ENCODE peak calls at places on chromosomes 4 and X, in six cellular contexts. One of them, this sample, is unnamed.

GRCh38 chrX:57286507-57287251 is at the start of gene FAAH2:
- DNase-seq in AG04450: no peak
- DNase-seq in right lobe of liver: peak
- DNase-seq in WERI-Rb-1: no peak
- DNase-seq in mammary epithelial cell: peak
- DNase-seq in left ventricle myocardium inferior: no peak
- DNase-seq in this sample: no peak

GRCh38 chrX:73214366-73215094 is at the start of gene NAP1L2:
- DNase-seq in AG04450: no peak
- DNase-seq in right lobe of liver: peak
- DNase-seq in WERI-Rb-1: no peak
- DNase-seq in mammary epithelial cell: peak
- DNase-seq in left ventricle myocardium inferior: peak
- DNase-seq in this sample: peak

GRCh38 chr4:162683659-162684370 is 482.9 kb downstream of the NAF1 start:
- DNase-seq in AG04450: no peak
- DNase-seq in right lobe of liver: no peak
- DNase-seq in WERI-Rb-1: no peak
- DNase-seq in mammary epithelial cell: peak
- DNase-seq in left ventricle myocardium inferior: no peak
- DNase-seq in this sample: no peak

GRCh38 chr4:56757270-56757746 is 64.2 kb downstream of the SPINK2 start:
- DNase-seq in AG04450: no peak
- DNase-seq in right lobe of liver: no peak
- DNase-seq in WERI-Rb-1: peak
- DNase-seq in mammary epithelial cell: peak
- DNase-seq in left ventricle myocardium inferior: no peak
- DNase-seq in this sample: no peak

GRCh38 chr4:184460495-184461285 is 13.7 kb downstream of the IRF2 start:
- DNase-seq in AG04450: no peak
- DNase-seq in right lobe of liver: no peak
- DNase-seq in WERI-Rb-1: no peak
- DNase-seq in mammary epithelial cell: no peak
- DNase-seq in left ventricle myocardium inferior: no peak
- DNase-seq in this sample: no peak

GRCh38 chrX:29397506-29397905 is 810.3 kb downstream of the IL1RAPL1 start:
- DNase-seq in AG04450: peak
- DNase-seq in right lobe of liver: no peak
- DNase-seq in WERI-Rb-1: no peak
- DNase-seq in mammary epithelial cell: no peak
- DNase-seq in left ventricle myocardium inferior: no peak
- DNase-seq in this sample: no peak

GRCh38 chr4:84837751-84838150 is 128.7 kb downstream of the WDFY3 start:
- DNase-seq in AG04450: no peak
- DNase-seq in right lobe of liver: no peak
- DNase-seq in WERI-Rb-1: peak
- DNase-seq in mammary epithelial cell: no peak
- DNase-seq in left ventricle myocardium inferior: no peak
- DNase-seq in this sample: no peak

GRCh38 chr4:145278341-145279121 is 98.1 kb upstream of the OTUD4 start:
- DNase-seq in AG04450: no peak
- DNase-seq in right lobe of liver: no peak
- DNase-seq in WERI-Rb-1: no peak
- DNase-seq in mammary epithelial cell: peak
- DNase-seq in left ventricle myocardium inferior: no peak
- DNase-seq in this sample: no peak

GRCh38 chrX:71450433-71451106 is 82.3 kb upstream of the OGT start:
- DNase-seq in AG04450: no peak
- DNase-seq in right lobe of liver: no peak
- DNase-seq in WERI-Rb-1: no peak
- DNase-seq in mammary epithelial cell: no peak
- DNase-seq in left ventricle myocardium inferior: no peak
- DNase-seq in this sample: no peak

GRCh38 chrX:109760922-109761250 is 27.8 kb upstream of the ACSL4 start:
- DNase-seq in AG04450: no peak
- DNase-seq in right lobe of liver: no peak
- DNase-seq in WERI-Rb-1: no peak
- DNase-seq in mammary epithelial cell: no peak
- DNase-seq in left ventricle myocardium inferior: no peak
- DNase-seq in this sample: no peak

GRCh38 chr4:24802648-24803047 is 7.3 kb downstream of the SOD3 start:
- DNase-seq in AG04450: no peak
- DNase-seq in right lobe of liver: no peak
- DNase-seq in WERI-Rb-1: peak
- DNase-seq in mammary epithelial cell: no peak
- DNase-seq in left ventricle myocardium inferior: no peak
- DNase-seq in this sample: no peak

GRCh38 chrX:51395807-51396728 is 63.4 kb downstream of the NUDT10 start:
- DNase-seq in AG04450: no peak
- DNase-seq in right lobe of liver: no peak
- DNase-seq in WERI-Rb-1: no peak
- DNase-seq in mammary epithelial cell: no peak
- DNase-seq in left ventricle myocardium inferior: no peak
- DNase-seq in this sample: peak

GRCh38 chr4:129821963-129822362 is 726.0 kb downstream of the C4orf33 start:
- DNase-seq in AG04450: no peak
- DNase-seq in right lobe of liver: no peak
- DNase-seq in WERI-Rb-1: no peak
- DNase-seq in mammary epithelial cell: no peak
- DNase-seq in left ventricle myocardium inferior: no peak
- DNase-seq in this sample: no peak

GRCh38 chr4:114997596-114997995 is 115.8 kb downstream of the NDST4 start:
- DNase-seq in AG04450: no peak
- DNase-seq in right lobe of liver: no peak
- DNase-seq in WERI-Rb-1: no peak
- DNase-seq in mammary epithelial cell: no peak
- DNase-seq in left ventricle myocardium inferior: no peak
- DNase-seq in this sample: no peak

GRCh38 chrX:11867610-11868345 is 109.7 kb downstream of the MSL3 start:
- DNase-seq in AG04450: no peak
- DNase-seq in right lobe of liver: no peak
- DNase-seq in WERI-Rb-1: no peak
- DNase-seq in mammary epithelial cell: no peak
- DNase-seq in left ventricle myocardium inferior: no peak
- DNase-seq in this sample: no peak

GRCh38 chr4:150224896-150225591 is 146.8 kb downstream of the DCLK2 start:
- DNase-seq in AG04450: peak
- DNase-seq in right lobe of liver: no peak
- DNase-seq in WERI-Rb-1: no peak
- DNase-seq in mammary epithelial cell: peak
- DNase-seq in left ventricle myocardium inferior: no peak
- DNase-seq in this sample: no peak

GRCh38 chr4:56750231-56750630 is 69.1 kb upstream of the HOPX start:
- DNase-seq in AG04450: no peak
- DNase-seq in right lobe of liver: no peak
- DNase-seq in WERI-Rb-1: no peak
- DNase-seq in mammary epithelial cell: no peak
- DNase-seq in left ventricle myocardium inferior: no peak
- DNase-seq in this sample: no peak

GRCh38 chrX:86910027-86910426 is 607.6 kb upstream of the KLHL4 start:
- DNase-seq in AG04450: no peak
- DNase-seq in right lobe of liver: no peak
- DNase-seq in WERI-Rb-1: no peak
- DNase-seq in mammary epithelial cell: no peak
- DNase-seq in left ventricle myocardium inferior: no peak
- DNase-seq in this sample: no peak

GRCh38 chrX:149830192-149830873 is 48.6 kb downstream of the MAGEA9 start:
- DNase-seq in AG04450: no peak
- DNase-seq in right lobe of liver: no peak
- DNase-seq in WERI-Rb-1: no peak
- DNase-seq in mammary epithelial cell: peak
- DNase-seq in left ventricle myocardium inferior: no peak
- DNase-seq in this sample: no peak

GRCh38 chr4:36665985-36666384 is 384.6 kb downstream of the DTHD1 start:
- DNase-seq in AG04450: no peak
- DNase-seq in right lobe of liver: no peak
- DNase-seq in WERI-Rb-1: no peak
- DNase-seq in mammary epithelial cell: no peak
- DNase-seq in left ventricle myocardium inferior: no peak
- DNase-seq in this sample: no peak

GRCh38 chr4:74738756-74739155 is 55.6 kb downstream of the BTC start:
- DNase-seq in AG04450: no peak
- DNase-seq in right lobe of liver: no peak
- DNase-seq in WERI-Rb-1: no peak
- DNase-seq in mammary epithelial cell: peak
- DNase-seq in left ventricle myocardium inferior: no peak
- DNase-seq in this sample: no peak

GRCh38 chr4:3452376-3452775 is 10.6 kb downstream of the HGFAC start:
- DNase-seq in AG04450: no peak
- DNase-seq in right lobe of liver: no peak
- DNase-seq in WERI-Rb-1: peak
- DNase-seq in mammary epithelial cell: no peak
- DNase-seq in left ventricle myocardium inferior: peak
- DNase-seq in this sample: peak

GRCh38 chrX:9483376-9483775 is 18.5 kb downstream of the TBL1X start:
- DNase-seq in AG04450: no peak
- DNase-seq in right lobe of liver: no peak
- DNase-seq in WERI-Rb-1: no peak
- DNase-seq in mammary epithelial cell: no peak
- DNase-seq in left ventricle myocardium inferior: no peak
- DNase-seq in this sample: no peak

GRCh38 chr4:1490906-1491629 is 84.8 kb upstream of the NKX1-1 start:
- DNase-seq in AG04450: no peak
- DNase-seq in right lobe of liver: peak
- DNase-seq in WERI-Rb-1: no peak
- DNase-seq in mammary epithelial cell: no peak
- DNase-seq in left ventricle myocardium inferior: no peak
- DNase-seq in this sample: no peak

GRCh38 chr4:176335421-176335820 is 15.7 kb downstream of the SPCS3 start:
- DNase-seq in AG04450: peak
- DNase-seq in right lobe of liver: no peak
- DNase-seq in WERI-Rb-1: no peak
- DNase-seq in mammary epithelial cell: no peak
- DNase-seq in left ventricle myocardium inferior: no peak
- DNase-seq in this sample: no peak

GRCh38 chr4:38752393-38752961 is 30.3 kb downstream of the TLR10 start:
- DNase-seq in AG04450: no peak
- DNase-seq in right lobe of liver: no peak
- DNase-seq in WERI-Rb-1: no peak
- DNase-seq in mammary epithelial cell: peak
- DNase-seq in left ventricle myocardium inferior: no peak
- DNase-seq in this sample: no peak

GRCh38 chr4:138162259-138162658 is 79.9 kb downstream of the SLC7A11 start:
- DNase-seq in AG04450: no peak
- DNase-seq in right lobe of liver: no peak
- DNase-seq in WERI-Rb-1: no peak
- DNase-seq in mammary epithelial cell: peak
- DNase-seq in left ventricle myocardium inferior: no peak
- DNase-seq in this sample: no peak

GRCh38 chr4:126051709-126052424 is 737.1 kb downstream of the FAT4 start:
- DNase-seq in AG04450: peak
- DNase-seq in right lobe of liver: no peak
- DNase-seq in WERI-Rb-1: no peak
- DNase-seq in mammary epithelial cell: peak
- DNase-seq in left ventricle myocardium inferior: no peak
- DNase-seq in this sample: no peak

GRCh38 chrX:44343412-44343942 is at the start of gene EFHC2:
- DNase-seq in AG04450: no peak
- DNase-seq in right lobe of liver: no peak
- DNase-seq in WERI-Rb-1: peak
- DNase-seq in mammary epithelial cell: no peak
- DNase-seq in left ventricle myocardium inferior: peak
- DNase-seq in this sample: peak

GRCh38 chr4:88938138-88938537 is 118.8 kb downstream of the FAM13A start:
- DNase-seq in AG04450: peak
- DNase-seq in right lobe of liver: no peak
- DNase-seq in WERI-Rb-1: no peak
- DNase-seq in mammary epithelial cell: peak
- DNase-seq in left ventricle myocardium inferior: no peak
- DNase-seq in this sample: no peak
- H3K27ac ChIP-seq in AG04450: no peak
- H3K27ac ChIP-seq in right lobe of liver: no peak
- H3K27ac ChIP-seq in WERI-Rb-1: no peak
- H3K27ac ChIP-seq in mammary epithelial cell: peak
- H3K27ac ChIP-seq in left ventricle myocardium inferior: no peak
- H3K27ac ChIP-seq in this sample: no peak

DNA sequence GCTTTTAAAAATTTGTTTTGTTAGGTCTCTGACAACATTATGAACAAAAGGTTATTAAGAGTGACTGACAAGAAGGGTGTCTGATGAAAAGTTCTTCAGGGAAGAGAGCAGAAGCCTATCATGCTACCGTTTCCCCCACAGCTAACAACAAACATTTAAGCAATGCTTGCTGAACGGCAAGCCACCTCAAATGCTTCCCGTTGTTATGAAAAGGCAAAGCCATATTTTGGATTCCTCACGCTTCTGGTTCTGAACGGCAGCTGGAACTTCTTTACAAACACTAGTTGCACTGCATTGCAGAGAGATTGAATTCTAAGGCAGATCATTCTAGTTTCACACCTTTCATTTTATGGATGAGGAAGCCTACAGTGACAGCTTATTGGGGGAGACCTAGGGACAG is 48.6 kb upstream of the NAP1L5 start:
- DNase-seq in AG04450: no peak
- DNase-seq in right lobe of liver: no peak
- DNase-seq in WERI-Rb-1: no peak
- DNase-seq in mammary epithelial cell: no peak
- DNase-seq in left ventricle myocardium inferior: no peak
- DNase-seq in this sample: no peak
- H3K27ac ChIP-seq in AG04450: no peak
- H3K27ac ChIP-seq in right lobe of liver: no peak
- H3K27ac ChIP-seq in WERI-Rb-1: no peak
- H3K27ac ChIP-seq in mammary epithelial cell: no peak
- H3K27ac ChIP-seq in left ventricle myocardium inferior: peak
- H3K27ac ChIP-seq in this sample: peak

GRCh38 chr4:53717064-53717549 is 125.8 kb upstream of the LNX1 start:
- DNase-seq in AG04450: no peak
- DNase-seq in right lobe of liver: no peak
- DNase-seq in WERI-Rb-1: no peak
- DNase-seq in mammary epithelial cell: no peak
- DNase-seq in left ventricle myocardium inferior: no peak
- DNase-seq in this sample: no peak
- H3K27ac ChIP-seq in AG04450: peak
- H3K27ac ChIP-seq in right lobe of liver: no peak
- H3K27ac ChIP-seq in WERI-Rb-1: no peak
- H3K27ac ChIP-seq in mammary epithelial cell: no peak
- H3K27ac ChIP-seq in left ventricle myocardium inferior: no peak
- H3K27ac ChIP-seq in this sample: no peak

DNA sequence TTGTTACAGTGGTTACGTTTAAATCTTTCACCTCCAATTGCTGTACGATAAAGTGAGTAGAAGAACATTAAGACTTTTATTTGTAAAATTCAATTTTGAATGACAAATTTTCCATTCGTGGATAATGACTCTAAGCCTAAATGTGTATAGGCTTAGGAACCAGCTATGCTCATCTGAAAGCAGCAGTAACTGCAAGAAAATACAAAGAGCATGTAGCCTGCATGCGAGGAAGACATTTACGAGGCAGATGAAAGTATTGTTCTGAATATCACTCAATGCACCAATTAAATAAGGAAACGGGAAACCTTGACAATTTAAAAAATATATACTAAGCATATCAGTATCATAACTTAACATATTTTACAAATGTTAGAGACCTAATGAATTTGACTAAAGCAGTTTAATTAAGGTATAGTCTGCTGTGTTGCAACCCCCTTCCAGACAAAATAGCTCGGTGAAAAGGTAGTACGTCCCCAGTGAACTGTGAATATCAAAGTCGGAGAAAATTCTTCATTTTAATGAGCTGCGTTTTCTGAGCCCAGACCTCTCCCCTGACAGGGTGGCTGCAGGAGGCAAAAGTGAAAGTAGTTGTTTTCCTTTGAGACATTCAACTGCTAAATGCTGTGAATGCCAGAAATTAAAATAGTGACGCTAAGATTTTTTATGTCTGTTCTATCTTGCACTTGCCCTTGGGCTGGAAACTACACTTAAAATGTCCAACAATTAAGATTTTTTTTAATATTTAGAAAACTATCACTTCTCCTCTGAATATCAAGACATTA is 1236.5 kb upstream of the TENM3 start:
- DNase-seq in AG04450: no peak
- DNase-seq in right lobe of liver: no peak
- DNase-seq in WERI-Rb-1: no peak
- DNase-seq in mammary epithelial cell: no peak
- DNase-seq in left ventricle myocardium inferior: no peak
- DNase-seq in this sample: no peak
- H3K27ac ChIP-seq in AG04450: no peak
- H3K27ac ChIP-seq in right lobe of liver: no peak
- H3K27ac ChIP-seq in WERI-Rb-1: no peak
- H3K27ac ChIP-seq in mammary epithelial cell: no peak
- H3K27ac ChIP-seq in left ventricle myocardium inferior: no peak
- H3K27ac ChIP-seq in this sample: no peak